ENCODE peak calls at places on chromosome 7, in nine cellular contexts. R, Z, E, S, U, M, B, A and W are unnamed samples.

GRCh38 chr7:121961491-121961890 is 88.5 kb downstream of the PTPRZ1 start:
- DNase-seq in R (no peak), E (no peak), A (no peak), B (no peak), U (no peak), Z (no peak), M (no peak), S (peak; percentile 27), W (no peak)

GRCh38 chr7:117036836-117037235 is 83.5 kb downstream of the ST7 start:
- DNase-seq in S (no peak), U (no peak), R (no peak), A (no peak), M (no peak), B (no peak), E (no peak), Z (no peak), W (no peak)

GRCh38 chr7:84924341-84924740 is 262.5 kb downstream of the SEMA3D start:
- DNase-seq in E (no peak), B (no peak), S (no peak), R (no peak), Z (no peak), M (no peak), A (no peak), U (no peak), W (no peak)

GRCh38 chr7:22411977-22412693 is 55.2 kb upstream of the RAPGEF5 start:
- DNase-seq in R (no peak), S (no peak), E (no peak), Z (no peak), A (no peak), B (no peak), M (no peak), U (no peak), W (no peak)

GRCh38 chr7:116560021-116560970 is 35.5 kb downstream of the CAV1 start:
- DNase-seq in A (no peak), U (no peak), M (no peak), R (peak; percentile 27), E (no peak), S (peak; percentile 46), Z (no peak), B (no peak), W (no peak)

GRCh38 chr7:97513326-97513725 is 218.6 kb upstream of the TAC1 start:
- DNase-seq in S (no peak), B (no peak), E (no peak), U (no peak), A (no peak), Z (no peak), M (no peak), R (no peak), W (no peak)

GRCh38 chr7:151225948-151226510 is 976 bp downstream of the ABCF2 start:
- DNase-seq in E (no peak), B (no peak), A (no peak), S (no peak), M (no peak), Z (no peak), U (no peak), R (no peak), W (no peak)

GRCh38 chr7:68929712-68930395 is 668.4 kb upstream of the AUTS2 start:
- DNase-seq in M (no peak), E (peak; percentile 2), A (no peak), U (no peak), S (peak; percentile 74), R (no peak), Z (no peak), B (peak; percentile 38), W (no peak)

GRCh38 chr7:50456371-50457123 is 6.4 kb upstream of the FIGNL1 start:
- DNase-seq in R (no peak), B (no peak), U (no peak), A (no peak), S (no peak), Z (no peak), E (no peak), M (no peak), W (no peak)

GRCh38 chr7:115340828-115341227 is 418.9 kb downstream of the MDFIC start:
- DNase-seq in Z (no peak), B (peak; percentile 76), S (peak; percentile 91), M (no peak), A (no peak), E (peak; percentile 94), U (no peak), R (no peak), W (no peak)

GRCh38 chr7:26420600-26420999 is 128.9 kb downstream of the SNX10 start:
- DNase-seq in U (no peak), A (no peak), Z (no peak), S (no peak), E (no peak), B (no peak), R (no peak), M (no peak), W (no peak)

GRCh38 chr7:99201027-99201426 is 6.9 kb downstream of the KPNA7 start:
- DNase-seq in S (peak; percentile 75), E (peak; percentile 93), Z (no peak), M (no peak), B (peak; percentile 39), U (no peak), R (no peak), A (no peak), W (no peak)

GRCh38 chr7:102457352-102457924 is 7.2 kb downstream of the ALKBH4 start:
- DNase-seq in E (no peak), R (no peak), Z (no peak), U (no peak), B (no peak), A (no peak), S (no peak), M (no peak), W (no peak)

GRCh38 chr7:104161244-104161643 is 46.6 kb downstream of the ORC5 start:
- DNase-seq in M (no peak), U (no peak), R (no peak), B (no peak), Z (no peak), E (no peak), S (no peak), A (no peak), W (no peak)

GRCh38 chr7:104162081-104162480 is 45.7 kb downstream of the ORC5 start:
- DNase-seq in A (no peak), M (no peak), E (no peak), U (no peak), B (no peak), R (no peak), Z (no peak), S (no peak), W (no peak)

GRCh38 chr7:104156842-104157277 is 51.0 kb downstream of the ORC5 start:
- DNase-seq in B (peak; percentile 56), E (peak; percentile 57), R (no peak), M (no peak), S (peak; percentile 56), U (no peak), A (no peak), Z (no peak), W (no peak)

GRCh38 chr7:104160375-104160774 is 47.4 kb downstream of the ORC5 start:
- DNase-seq in M (no peak), E (peak; percentile 42), A (no peak), U (no peak), S (peak; percentile 60), R (no peak), Z (no peak), B (peak; percentile 47), W (no peak)
- TF ChIP-seq CTCF in M (peak; percentile 62), E (peak; percentile 52), A (peak; percentile 21), U (no peak), S (peak; percentile 37), R (peak; percentile 15), Z (peak; percentile 21), B (peak; percentile 23), W (peak; percentile 90)

DNA sequence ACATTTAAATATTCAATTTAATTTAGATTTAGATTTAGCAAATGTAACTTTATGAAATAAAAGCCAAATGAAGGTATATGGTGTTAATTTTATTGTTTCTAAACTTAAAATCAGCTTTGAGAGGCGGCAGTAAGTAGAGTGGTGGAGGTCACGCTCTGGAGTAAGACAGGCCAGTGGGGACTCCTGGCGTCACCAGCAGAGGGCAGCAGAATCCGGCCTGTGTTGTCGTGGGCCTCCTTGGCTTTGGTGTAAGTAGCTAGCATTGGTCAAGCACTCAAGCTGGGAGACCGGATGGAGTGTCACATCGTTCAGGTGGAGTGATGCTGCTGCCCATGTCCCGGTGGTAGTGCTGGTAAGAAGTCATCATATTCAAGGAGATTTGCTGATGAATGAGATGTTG is 98.7 kb upstream of the DNAJB6 start:
- DNase-seq in B (no peak), A (no peak), R (no peak), Z (no peak), S (no peak), U (no peak), M (no peak), E (no peak), W (no peak)
- TF ChIP-seq CTCF in B (peak; percentile 32), A (no peak), R (no peak), Z (no peak), S (peak; percentile 4), U (no peak), M (peak; percentile 18), E (no peak), W (peak; percentile 23)

GRCh38 chr7:5284304-5285281 is 1.9 kb downstream of the SLC29A4 start:
- DNase-seq in B (peak; percentile 23), U (no peak), R (peak; percentile 61), Z (peak; percentile 56), S (no peak), E (no peak), A (no peak), M (peak; percentile 63), W (no peak)
- TF ChIP-seq CTCF in B (peak; percentile 30), U (no peak), R (peak; percentile 30), Z (peak; percentile 17), S (peak; percentile 16), E (peak; percentile 24), A (no peak), M (peak; percentile 66), W (peak; percentile 63)

GRCh38 chr7:18753972-18754610 is 258.5 kb downstream of the HDAC9 start:
- DNase-seq in R (no peak), Z (no peak), U (no peak), M (no peak), E (peak; percentile 94), B (peak; percentile 59), A (no peak), S (peak; percentile 91), W (no peak)

GRCh38 chr7:18756378-18757050 is 261.0 kb downstream of the HDAC9 start:
- DNase-seq in B (no peak), E (no peak), R (no peak), A (no peak), S (no peak), M (no peak), Z (no peak), U (no peak), W (no peak)

GRCh38 chr7:18760046-18760445 is 264.5 kb downstream of the HDAC9 start:
- DNase-seq in B (no peak), Z (no peak), A (no peak), R (no peak), U (no peak), E (peak; percentile 21), M (no peak), S (no peak), W (no peak)

GRCh38 chr7:18755793-18756192 is 260.2 kb downstream of the HDAC9 start:
- DNase-seq in B (no peak), E (no peak), M (no peak), Z (no peak), R (no peak), S (no peak), U (no peak), A (no peak), W (no peak)

DNA sequence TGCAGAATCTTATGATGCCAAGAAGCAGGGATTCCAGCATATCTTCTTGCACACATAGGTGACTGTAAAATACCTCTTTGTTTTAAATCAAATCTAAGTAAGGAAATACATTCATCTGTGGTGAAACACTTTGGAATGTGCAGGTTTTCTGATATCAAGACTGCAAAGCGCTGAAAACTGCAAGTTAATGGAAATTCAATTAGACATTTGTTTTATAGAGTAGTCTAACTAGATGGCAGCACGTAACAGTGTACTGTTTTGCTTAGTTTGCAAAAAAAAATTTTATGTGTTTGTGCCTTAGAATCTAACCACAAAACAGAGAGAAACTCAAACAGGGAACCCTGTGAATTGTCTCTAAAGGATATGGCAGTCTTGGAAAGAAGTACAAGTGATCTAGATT is 259.2 kb downstream of the HDAC9 start:
- DNase-seq in R (no peak), M (no peak), A (no peak), E (peak; percentile 16), B (peak; percentile 48), U (no peak), S (peak; percentile 67), Z (no peak), W (no peak)
- TF ChIP-seq CTCF in R (no peak), M (no peak), A (no peak), E (no peak), B (no peak), U (no peak), S (peak; percentile 7), Z (no peak), W (peak; percentile 67)